ENCODE peak calls at places on chromosome 7, in four cellular contexts. K, G, Z and M are unnamed samples.

GRCh38 chr7:116200963-116201362 is 9.4 kb upstream of the TES start:
- DNase-seq in K (no peak), G (no peak), Z (no peak), M (no peak)

GRCh38 chr7:121954803-121955202 is 81.8 kb downstream of the PTPRZ1 start:
- DNase-seq in K (peak; percentile 53), G (no peak), Z (peak; percentile 22), M (peak; percentile 32)

GRCh38 chr7:111920329-111920728 is 285.9 kb downstream of the DOCK4 start:
- DNase-seq in K (no peak), G (no peak), Z (no peak), M (no peak)

GRCh38 chr7:45223728-45224630 is 66.4 kb downstream of the RAMP3 start:
- DNase-seq in K (no peak), G (no peak), Z (no peak), M (no peak)

GRCh38 chr7:76108540-76109233 is 60.8 kb downstream of the MDH2 start:
- DNase-seq in K (no peak), G (peak; percentile 94), Z (peak; percentile 41), M (no peak)

GRCh38 chr7:7517661-7518236 is 17.9 kb downstream of the COL28A1 start:
- DNase-seq in K (no peak), G (no peak), Z (no peak), M (no peak)

GRCh38 chr7:127896683-127897082 is 134.6 kb downstream of the LRRC4 start:
- DNase-seq in K (no peak), G (no peak), Z (no peak), M (no peak)

GRCh38 chr7:149414745-149415390 is 46.0 kb downstream of the ZNF777 start:
- DNase-seq in K (peak; percentile 80), G (peak; percentile 29), Z (peak; percentile 89), M (no peak)

GRCh38 chr7:2757361-2757903 is 69.4 kb downstream of the AMZ1 start:
- DNase-seq in K (no peak), G (peak; percentile 66), Z (peak; percentile 57), M (no peak)

GRCh38 chr7:18515067-18515466 is 19.5 kb downstream of the HDAC9 start:
- DNase-seq in K (peak; percentile 28), G (no peak), Z (no peak), M (no peak)

GRCh38 chr7:33937871-33938270 is 32.5 kb downstream of the BMPER start:
- DNase-seq in K (no peak), G (no peak), Z (no peak), M (no peak)

GRCh38 chr7:33705333-33705833 is 200.0 kb upstream of the BMPER start:
- DNase-seq in K (no peak), G (no peak), Z (no peak), M (no peak)

GRCh38 chr7:128938524-128939074 is 872 bp downstream of the IRF5 start:
- DNase-seq in K (no peak), G (no peak), Z (peak; percentile 85), M (no peak)

GRCh38 chr7:148447221-148447845 is 143.2 kb upstream of the C7orf33 start:
- DNase-seq in K (no peak), G (peak; percentile 48), Z (no peak), M (no peak)

GRCh38 chr7:564176-564890 is 44.7 kb upstream of the PDGFA start:
- DNase-seq in K (no peak), G (no peak), Z (no peak), M (no peak)

GRCh38 chr7:42946616-42946928 is 14.4 kb downstream of the MRPL32 start:
- DNase-seq in K (no peak), G (no peak), Z (peak; percentile 73), M (no peak)

GRCh38 chr7:144488977-144489376 is 85.5 kb upstream of the NOBOX start:
- DNase-seq in K (no peak), G (no peak), Z (peak; percentile 26), M (no peak)

GRCh38 chr7:805261-805660 is 27.0 kb upstream of the SUN1 start:
- DNase-seq in K (no peak), G (no peak), Z (peak; percentile 52), M (no peak)

GRCh38 chr7:97025983-97026704 is 1.5 kb upstream of the DLX5 start:
- DNase-seq in K (no peak), G (no peak), Z (no peak), M (no peak)

GRCh38 chr7:91348686-91349085 is 84.5 kb downstream of the FZD1 start:
- DNase-seq in K (no peak), G (no peak), Z (no peak), M (no peak)

GRCh38 chr7:19508124-19508523 is 200.7 kb downstream of the POLR1F start:
- DNase-seq in K (no peak), G (no peak), Z (no peak), M (no peak)

GRCh38 chr7:43904533-43905208 is 1.7 kb downstream of the URGCP start:
- DNase-seq in K (peak; percentile 9), G (no peak), Z (peak; percentile 77), M (no peak)

GRCh38 chr7:100705341-100705752 is 574 bp upstream of the POP7 start:
- DNase-seq in K (peak; percentile 65), G (peak; percentile 71), Z (peak; percentile 98), M (no peak)
- TF ChIP-seq CTCF in K (peak; percentile 84), G (peak; percentile 92), Z (peak; percentile 85), M (peak; percentile 97)

GRCh38 chr7:21766218-21766617 is 179.5 kb downstream of the CDCA7L start:
- DNase-seq in K (no peak), G (no peak), Z (no peak), M (no peak)

GRCh38 chr7:21771261-21771660 is 174.4 kb downstream of the CDCA7L start:
- DNase-seq in K (no peak), G (no peak), Z (no peak), M (no peak)

GRCh38 chr7:21763818-21764217 is 181.9 kb downstream of the CDCA7L start:
- DNase-seq in K (no peak), G (no peak), Z (no peak), M (no peak)

GRCh38 chr7:21768279-21768678 is 177.4 kb downstream of the CDCA7L start:
- DNase-seq in K (no peak), G (no peak), Z (no peak), M (no peak)

DNA sequence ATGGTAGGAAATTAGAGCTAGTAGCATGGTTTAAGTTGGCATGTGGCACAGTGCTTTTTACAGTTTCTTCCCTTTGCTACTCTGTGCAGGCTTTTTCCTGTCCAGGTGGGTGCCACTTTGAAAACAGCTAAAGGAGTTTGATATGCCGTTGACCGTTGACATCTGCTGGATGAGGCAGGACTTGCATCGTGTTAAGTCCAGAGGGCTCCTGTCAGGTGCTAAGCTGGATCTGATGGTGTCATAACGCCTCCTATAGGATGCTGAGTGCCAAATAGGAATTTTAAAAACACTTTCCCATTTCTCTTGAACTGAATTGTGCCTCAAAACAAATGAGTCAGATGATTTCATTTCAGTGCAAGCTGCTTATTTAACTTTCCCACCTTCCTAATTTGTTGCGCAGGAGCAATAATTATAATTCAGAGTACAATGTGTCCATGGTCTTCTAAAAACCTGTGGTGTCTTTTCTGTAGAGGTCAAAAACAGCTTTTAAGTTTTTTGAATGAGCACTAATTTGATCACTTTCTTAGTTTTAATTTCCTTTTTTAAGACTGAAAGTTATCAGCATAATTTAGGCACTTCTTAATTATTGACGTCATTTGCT is 178.3 kb downstream of the CDCA7L start:
- DNase-seq in K (peak; percentile 78), G (peak; percentile 90), Z (no peak), M (peak; percentile 11)
- TF ChIP-seq CTCF in K (peak; percentile 61), G (peak; percentile 95), Z (no peak), M (peak; percentile 46)

GRCh38 chr7:35714862-35715261 is 19.9 kb upstream of the HERPUD2 start:
- DNase-seq in K (no peak), G (no peak), Z (no peak), M (no peak)
- TF ChIP-seq CTCF in K (no peak), G (no peak), Z (no peak), M (no peak)

GRCh38 chr7:16961650-16962049 is 79.9 kb upstream of the AGR3 start:
- DNase-seq in K (peak; percentile 44), G (no peak), Z (peak; percentile 77), M (peak; percentile 57)
- TF ChIP-seq CTCF in K (no peak), G (no peak), Z (no peak), M (no peak)

GRCh38 chr7:152173372-152174070 is 148.0 kb downstream of the GALNT11 start:
- DNase-seq in K (no peak), G (no peak), Z (peak; percentile 1), M (no peak)
- TF ChIP-seq CTCF in K (no peak), G (no peak), Z (peak; percentile 16), M (no peak)

DNA sequence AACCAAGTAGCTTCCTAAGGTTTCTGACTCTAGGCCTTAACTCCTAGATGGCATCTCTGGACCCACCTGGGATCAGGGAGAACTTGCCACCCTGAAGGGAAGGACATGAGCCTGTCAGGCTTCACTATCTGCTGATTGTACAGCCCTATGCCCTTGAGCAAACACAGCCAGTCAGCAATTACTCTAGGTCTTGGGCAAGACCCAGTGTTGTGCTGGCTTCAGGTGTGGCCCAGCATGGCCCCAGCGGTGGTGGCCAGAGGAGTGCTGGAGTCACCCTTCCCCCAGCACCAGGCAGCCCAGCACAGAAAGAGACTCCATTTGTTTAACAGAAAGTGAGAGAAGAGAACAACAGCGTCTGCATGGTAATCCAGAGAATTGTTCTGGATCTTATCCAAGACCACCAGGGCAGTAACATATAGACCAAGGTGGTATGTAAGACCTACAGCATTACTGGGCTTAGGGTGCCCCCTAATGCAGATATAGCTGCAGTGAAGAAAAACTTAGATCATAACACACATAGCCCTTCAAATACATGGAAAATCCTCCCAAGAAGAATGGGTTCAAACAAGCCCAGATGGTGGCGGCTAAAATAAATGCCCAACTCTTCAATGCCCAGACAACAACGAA is 207.7 kb downstream of the MAGI2 start:
- DNase-seq in K (no peak), G (no peak), Z (no peak), M (no peak)
- TF ChIP-seq CTCF in K (no peak), G (no peak), Z (no peak), M (no peak)

GRCh38 chr7:38318803-38319416 is 45.5 kb upstream of the TARP start:
- DNase-seq in K (peak; percentile 73), G (peak; percentile 79), Z (peak; percentile 89), M (peak; percentile 77)
- TF ChIP-seq CTCF in K (peak; percentile 75), G (peak; percentile 74), Z (peak; percentile 70), M (peak; percentile 88)

GRCh38 chr7:28418311-28418710 is 6.0 kb downstream of the CREB5 start:
- DNase-seq in K (peak; percentile 31), G (no peak), Z (no peak), M (no peak)
- TF ChIP-seq CTCF in K (no peak), G (no peak), Z (no peak), M (no peak)

GRCh38 chr7:16774294-16774693 is 20.7 kb downstream of the TSPAN13 start:
- DNase-seq in K (no peak), G (no peak), Z (no peak), M (no peak)

GRCh38 chr7:16774986-16775385 is 21.4 kb downstream of the TSPAN13 start:
- DNase-seq in K (no peak), G (no peak), Z (no peak), M (no peak)

GRCh38 chr7:16780586-16780985 is 24.2 kb downstream of the AGR2 start:
- DNase-seq in K (no peak), G (no peak), Z (no peak), M (no peak)

GRCh38 chr7:16776053-16776452 is 22.5 kb downstream of the TSPAN13 start:
- DNase-seq in K (no peak), G (no peak), Z (no peak), M (no peak)

DNA sequence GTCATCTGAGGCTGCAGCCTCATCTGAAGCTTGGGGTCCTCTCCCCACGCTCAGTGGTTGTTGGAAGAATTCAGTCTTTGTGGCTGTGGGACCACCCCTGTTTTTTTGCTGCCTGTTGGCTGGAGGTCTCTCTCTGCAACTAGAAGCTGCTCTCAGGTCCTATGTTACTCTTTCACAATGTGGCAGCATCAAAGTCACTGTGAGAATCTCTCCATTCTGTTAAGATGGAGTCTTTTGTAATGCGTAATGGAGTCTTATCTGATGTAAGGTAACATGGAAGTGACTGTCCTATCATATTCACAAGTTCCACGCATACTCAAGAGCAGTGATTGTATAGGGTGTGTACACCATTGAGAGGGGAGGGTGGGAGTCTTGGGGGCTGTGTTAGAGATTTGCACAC is 24.9 kb downstream of the TSPAN13 start:
- DNase-seq in K (no peak), G (no peak), Z (no peak), M (no peak)
- TF ChIP-seq CTCF in K (no peak), G (no peak), Z (no peak), M (no peak)